ENCODE peak calls at places on chromosome 13, in nine cellular contexts. I is H54; W is naive thymus-derived CD8-positive, alpha-beta T cell; R is C1 segment of cervical spinal cord; K is stimulated activated CD4-positive, alpha-beta T cell treated with anti-CD3 and anti-CD28 coated beads, Interleukin-2, amount 100 ng/mL, for 48 hours; F is Caco-2; J is SW 1271; X is GM23338; O is activated gamma-delta T cell treated with anti-CD3 and anti-CD28 coated beads, Interleukin-2, amount 50 U/mL, for 16 hours. N is an unnamed sample.

GRCh38 chr13:110125613-110126272 is 181.2 kb downstream of the COL4A1 start:
- DNase-seq in W (no peak), J (no peak), R (no peak), K (no peak), O (no peak), I (no peak), F (no peak), X (no peak), N (no peak)

GRCh38 chr13:25473864-25474263 is 102.1 kb downstream of the ATP8A2 start:
- DNase-seq in F (no peak), W (no peak), K (no peak), O (no peak), R (no peak), X (no peak), J (no peak), I (no peak), N (no peak)

GRCh38 chr13:111270126-111270525 is 50.3 kb upstream of the TEX29 start:
- DNase-seq in I (no peak), F (no peak), W (no peak), J (no peak), O (no peak), X (no peak), K (no peak), R (no peak), N (no peak)

GRCh38 chr13:113083402-113084061 is 22.1 kb upstream of the F7 start:
- DNase-seq in X (no peak), R (peak; percentile 72), O (no peak), J (no peak), W (no peak), F (no peak), I (peak; percentile 69), K (no peak), N (no peak)

GRCh38 chr13:79936368-79937136 is 404.4 kb downstream of the SPRY2 start:
- DNase-seq in I (peak; percentile 42), J (peak; percentile 99), X (no peak), F (no peak), W (no peak), K (no peak), R (peak; percentile 78), O (no peak), N (no peak)

GRCh38 chr13:61406275-61406674 is 9.4 kb downstream of the PCDH20 start:
- DNase-seq in O (no peak), R (no peak), K (no peak), F (no peak), W (no peak), J (no peak), I (no peak), X (no peak), N (no peak)

GRCh38 chr13:100088282-100088647 is 628 bp upstream of the PCCA start:
- DNase-seq in F (peak; percentile 33), W (no peak), R (no peak), J (no peak), O (no peak), K (no peak), X (no peak), I (no peak), N (no peak)

GRCh38 chr13:51276684-51277083 is 54.5 kb downstream of the FAM124A start:
- DNase-seq in R (no peak), F (no peak), W (no peak), K (no peak), I (no peak), O (no peak), X (no peak), J (no peak), N (no peak)

GRCh38 chr13:37443538-37443937 is 155.0 kb downstream of the POSTN start:
- DNase-seq in I (no peak), X (no peak), K (no peak), R (no peak), J (no peak), F (no peak), W (no peak), O (no peak), N (no peak)